ENCODE peak calls at places on chromosome 16, in five cellular contexts. One of them, this sample, is unnamed.
A peak's percentile ranks its signal among the peaks of the same experiment; 100 is the strongest.

GRCh38 chr16:86261379-86261778 is 248.9 kb upstream of the FOXF1 start:
- DNase-seq in aorta: no peak
- DNase-seq in GM23338: no peak
- DNase-seq in MM.1S: peak; percentile 10
- DNase-seq in stomach: no peak
- DNase-seq in this sample: no peak

GRCh38 chr16:30183961-30184429 is 593 bp downstream of the CORO1A start:
- DNase-seq in aorta: peak; percentile 77
- DNase-seq in GM23338: peak; percentile 16
- DNase-seq in MM.1S: peak; percentile 83
- DNase-seq in stomach: peak; percentile 53
- DNase-seq in this sample: peak; percentile 14

GRCh38 chr16:87702325-87702811 is 63.4 kb downstream of the KLHDC4 start:
- DNase-seq in aorta: no peak
- DNase-seq in GM23338: peak; percentile 83
- DNase-seq in MM.1S: no peak
- DNase-seq in stomach: no peak
- DNase-seq in this sample: no peak

GRCh38 chr16:12826559-12826958 is 22.9 kb upstream of the CPPED1 start:
- DNase-seq in aorta: no peak
- DNase-seq in GM23338: no peak
- DNase-seq in MM.1S: no peak
- DNase-seq in stomach: no peak
- DNase-seq in this sample: no peak

GRCh38 chr16:14186007-14186953 is 115.2 kb downstream of the MRTFB start:
- DNase-seq in aorta: peak; percentile 81
- DNase-seq in GM23338: peak; percentile 71
- DNase-seq in MM.1S: no peak
- DNase-seq in stomach: no peak
- DNase-seq in this sample: no peak

GRCh38 chr16:8686031-8686621 is 11.7 kb downstream of the ABAT start:
- DNase-seq in aorta: no peak
- DNase-seq in GM23338: no peak
- DNase-seq in MM.1S: no peak
- DNase-seq in stomach: peak; percentile 40
- DNase-seq in this sample: no peak

GRCh38 chr16:11401161-11402050 is 56.1 kb downstream of the RMI2 start:
- DNase-seq in aorta: peak; percentile 71
- DNase-seq in GM23338: no peak
- DNase-seq in MM.1S: no peak
- DNase-seq in stomach: peak; percentile 95
- DNase-seq in this sample: peak; percentile 94

GRCh38 chr16:89022051-89022836 is 45.2 kb upstream of the CBFA2T3 start:
- DNase-seq in aorta: peak; percentile 47
- DNase-seq in GM23338: no peak
- DNase-seq in MM.1S: no peak
- DNase-seq in stomach: no peak
- DNase-seq in this sample: no peak

GRCh38 chr16:74984670-74985411 is at the start of gene WDR59:
- DNase-seq in aorta: peak; percentile 99
- DNase-seq in GM23338: peak; percentile 100
- DNase-seq in MM.1S: peak; percentile 98
- DNase-seq in stomach: peak; percentile 100
- DNase-seq in this sample: peak; percentile 100

GRCh38 chr16:10245002-10245401 is 62.8 kb upstream of the GRIN2A start:
- DNase-seq in aorta: no peak
- DNase-seq in GM23338: no peak
- DNase-seq in MM.1S: no peak
- DNase-seq in stomach: no peak
- DNase-seq in this sample: no peak

GRCh38 chr16:75861981-75862380 is 135.7 kb upstream of the CPHXL start:
- DNase-seq in aorta: no peak
- DNase-seq in GM23338: no peak
- DNase-seq in MM.1S: no peak
- DNase-seq in stomach: no peak
- DNase-seq in this sample: no peak

GRCh38 chr16:28324235-28324886 is 32.0 kb downstream of the SBK1 start:
- DNase-seq in aorta: peak; percentile 45
- DNase-seq in GM23338: no peak
- DNase-seq in MM.1S: no peak
- DNase-seq in stomach: peak; percentile 25
- DNase-seq in this sample: no peak

GRCh38 chr16:813204-813915 is 12.8 kb upstream of the GNG13 start:
- DNase-seq in aorta: no peak
- DNase-seq in GM23338: peak; percentile 87
- DNase-seq in MM.1S: no peak
- DNase-seq in stomach: no peak
- DNase-seq in this sample: peak; percentile 62

GRCh38 chr16:20897253-20897896 is 2.8 kb downstream of the DCUN1D3 start:
- DNase-seq in aorta: no peak
- DNase-seq in GM23338: no peak
- DNase-seq in MM.1S: no peak
- DNase-seq in stomach: no peak
- DNase-seq in this sample: peak; percentile 68

GRCh38 chr16:52090080-52090479 is 456.9 kb downstream of the TOX3 start:
- DNase-seq in aorta: no peak
- DNase-seq in GM23338: no peak
- DNase-seq in MM.1S: no peak
- DNase-seq in stomach: no peak
- DNase-seq in this sample: no peak

GRCh38 chr16:69329369-69330285 is 761 bp downstream of the PDF start:
- DNase-seq in aorta: peak; percentile 82
- DNase-seq in GM23338: peak; percentile 45
- DNase-seq in MM.1S: peak; percentile 59
- DNase-seq in stomach: no peak
- DNase-seq in this sample: peak; percentile 45

GRCh38 chr16:31452631-31453106 is 6.6 kb upstream of the ARMC5 start:
- DNase-seq in aorta: no peak
- DNase-seq in GM23338: peak; percentile 42
- DNase-seq in MM.1S: no peak
- DNase-seq in stomach: no peak
- DNase-seq in this sample: peak; percentile 42

GRCh38 chr16:11252482-11252931 is 3.5 kb downstream of the SOCS1 start:
- DNase-seq in aorta: no peak
- DNase-seq in GM23338: no peak
- DNase-seq in MM.1S: no peak
- DNase-seq in stomach: no peak
- DNase-seq in this sample: no peak

DNA sequence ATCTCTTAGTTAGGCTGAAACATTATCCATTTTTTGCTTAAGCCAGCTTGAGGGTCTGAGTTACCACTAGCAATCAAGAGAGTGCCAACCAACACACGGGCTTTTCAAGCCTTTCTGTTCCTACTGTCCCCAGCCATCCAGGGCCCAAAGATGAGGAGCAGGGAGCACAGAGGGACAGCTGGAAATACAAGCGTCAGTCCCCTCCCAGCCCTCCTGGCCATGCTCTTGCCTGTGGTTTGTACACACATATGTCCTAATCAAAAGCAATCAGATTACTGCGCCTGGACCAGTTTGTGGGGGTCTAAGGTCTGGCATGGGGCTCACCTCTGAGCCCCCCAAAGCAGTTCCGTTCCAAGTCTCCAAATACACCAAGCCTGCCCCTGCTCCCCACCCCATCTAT is 3.5 kb downstream of the CORO7 start:
- DNase-seq in aorta: no peak
- DNase-seq in GM23338: no peak
- DNase-seq in MM.1S: no peak
- DNase-seq in stomach: no peak
- DNase-seq in this sample: no peak
- H3K4me1 ChIP-seq in aorta: no peaks in the 10 kb centered on the region
- H3K4me1 ChIP-seq in GM23338: peaks cover 5% of the 10 kb centered on the region
- H3K4me1 ChIP-seq in MM.1S: no peaks in the 10 kb centered on the region
- H3K4me1 ChIP-seq in stomach: peaks cover 45% of the 10 kb centered on the region
- H3K4me1 ChIP-seq in this sample: peaks cover 7% of the 10 kb centered on the region

DNA sequence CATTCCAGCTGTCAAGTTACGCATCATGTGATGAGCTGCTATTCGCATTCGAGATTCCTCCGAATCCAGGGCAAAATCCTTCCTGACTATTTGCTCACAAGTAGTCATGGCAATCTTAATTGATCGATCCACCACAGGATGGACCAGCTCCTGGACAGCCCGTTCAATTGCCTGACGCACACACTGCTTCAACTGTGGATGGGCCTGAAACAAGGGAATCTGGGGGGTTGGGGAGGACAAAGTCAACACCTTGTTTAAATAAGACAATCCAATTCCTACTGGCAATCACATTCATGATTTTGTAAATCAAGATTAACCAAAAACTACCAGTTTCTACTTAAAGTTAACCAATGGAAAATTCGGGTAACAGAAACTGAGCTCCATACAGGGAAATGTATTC is 28.4 kb downstream of the SETD6 start:
- DNase-seq in aorta: no peak
- DNase-seq in GM23338: no peak
- DNase-seq in MM.1S: no peak
- DNase-seq in stomach: no peak
- DNase-seq in this sample: no peak
- H3K36me3 ChIP-seq in aorta: peaks cover 14% of the 10 kb centered on the region
- H3K36me3 ChIP-seq in GM23338: peaks cover 78% of the 10 kb centered on the region
- H3K36me3 ChIP-seq in MM.1S: peaks cover 50% of the 10 kb centered on the region
- H3K36me3 ChIP-seq in stomach: peaks cover 98% of the 10 kb centered on the region
- H3K36me3 ChIP-seq in this sample: no peaks in the 10 kb centered on the region

DNA sequence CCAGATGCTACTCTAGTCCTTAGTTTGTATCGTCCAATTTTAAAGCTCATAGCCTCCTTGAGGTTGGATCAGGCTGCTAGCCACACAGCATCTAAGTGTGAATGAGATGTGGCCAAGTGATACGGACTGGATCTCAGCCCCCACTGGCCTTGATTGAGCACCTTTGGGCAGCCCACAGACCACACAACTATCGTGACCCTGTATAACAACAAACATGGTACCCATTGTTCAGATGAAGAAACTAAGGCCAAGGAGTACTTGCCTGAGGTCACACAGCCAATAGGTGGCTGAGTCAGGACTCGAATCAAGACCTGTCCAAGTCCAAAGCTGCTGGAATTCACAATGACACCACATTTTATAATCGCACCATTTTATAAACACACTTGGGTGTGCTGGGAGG is 73.0 kb upstream of the IRX3 start:
- DNase-seq in aorta: peak; percentile 20
- DNase-seq in GM23338: no peak
- DNase-seq in MM.1S: no peak
- DNase-seq in stomach: no peak
- DNase-seq in this sample: no peak
- H3K4me3 ChIP-seq in aorta: no peak overlapping the region
- H3K4me3 ChIP-seq in GM23338: no peak overlapping the region
- H3K4me3 ChIP-seq in MM.1S: no peak overlapping the region
- H3K4me3 ChIP-seq in stomach: no peak overlapping the region
- H3K4me3 ChIP-seq in this sample: no peak overlapping the region

GRCh38 chr16:59192551-59193199 is 458.6 kb upstream of the GOT2 start:
- DNase-seq in aorta: no peak
- DNase-seq in GM23338: peak; percentile 91
- DNase-seq in MM.1S: peak; percentile 59
- DNase-seq in stomach: no peak
- DNase-seq in this sample: peak; percentile 20
- H3K4me1 ChIP-seq in aorta: no peaks in the 10 kb centered on the region
- H3K4me1 ChIP-seq in GM23338: no peaks in the 10 kb centered on the region
- H3K4me1 ChIP-seq in MM.1S: no peaks in the 10 kb centered on the region
- H3K4me1 ChIP-seq in stomach: no peaks in the 10 kb centered on the region
- H3K4me1 ChIP-seq in this sample: no peaks in the 10 kb centered on the region

GRCh38 chr16:56825821-56826220 is 39.2 kb upstream of the SLC12A3 start:
- DNase-seq in aorta: no peak
- DNase-seq in GM23338: no peak
- DNase-seq in MM.1S: no peak
- DNase-seq in stomach: no peak
- DNase-seq in this sample: no peak

GRCh38 chr16:56817938-56818337 is 47.1 kb upstream of the SLC12A3 start:
- DNase-seq in aorta: no peak
- DNase-seq in GM23338: no peak
- DNase-seq in MM.1S: no peak
- DNase-seq in stomach: no peak
- DNase-seq in this sample: no peak

GRCh38 chr16:56824804-56825203 is 40.2 kb upstream of the SLC12A3 start:
- DNase-seq in aorta: no peak
- DNase-seq in GM23338: no peak
- DNase-seq in MM.1S: no peak
- DNase-seq in stomach: no peak
- DNase-seq in this sample: no peak

GRCh38 chr16:56824335-56824734 is 40.7 kb upstream of the SLC12A3 start:
- DNase-seq in aorta: no peak
- DNase-seq in GM23338: peak; percentile 23
- DNase-seq in MM.1S: peak; percentile 18
- DNase-seq in stomach: peak; percentile 29
- DNase-seq in this sample: peak; percentile 53

GRCh38 chr16:56822966-56823739 is 41.9 kb upstream of the SLC12A3 start:
- DNase-seq in aorta: no peak
- DNase-seq in GM23338: peak; percentile 32
- DNase-seq in MM.1S: no peak
- DNase-seq in stomach: no peak
- DNase-seq in this sample: no peak
- H3K36me3 ChIP-seq in aorta: peaks cover 6% of the 10 kb centered on the region
- H3K36me3 ChIP-seq in GM23338: peaks cover 15% of the 10 kb centered on the region
- H3K36me3 ChIP-seq in MM.1S: no peaks in the 10 kb centered on the region
- H3K36me3 ChIP-seq in stomach: peaks cover 73% of the 10 kb centered on the region
- H3K36me3 ChIP-seq in this sample: no peaks in the 10 kb centered on the region

GRCh38 chr16:21990381-21990944 is 10.5 kb downstream of the PDZD9 start:
- DNase-seq in aorta: no peak
- DNase-seq in GM23338: no peak
- DNase-seq in MM.1S: no peak
- DNase-seq in stomach: no peak
- DNase-seq in this sample: no peak
- H3K4me3 ChIP-seq in aorta: no peak overlapping the region
- H3K4me3 ChIP-seq in GM23338: no peak overlapping the region
- H3K4me3 ChIP-seq in MM.1S: no peak overlapping the region
- H3K4me3 ChIP-seq in stomach: no peak overlapping the region
- H3K4me3 ChIP-seq in this sample: no peak overlapping the region

DNA sequence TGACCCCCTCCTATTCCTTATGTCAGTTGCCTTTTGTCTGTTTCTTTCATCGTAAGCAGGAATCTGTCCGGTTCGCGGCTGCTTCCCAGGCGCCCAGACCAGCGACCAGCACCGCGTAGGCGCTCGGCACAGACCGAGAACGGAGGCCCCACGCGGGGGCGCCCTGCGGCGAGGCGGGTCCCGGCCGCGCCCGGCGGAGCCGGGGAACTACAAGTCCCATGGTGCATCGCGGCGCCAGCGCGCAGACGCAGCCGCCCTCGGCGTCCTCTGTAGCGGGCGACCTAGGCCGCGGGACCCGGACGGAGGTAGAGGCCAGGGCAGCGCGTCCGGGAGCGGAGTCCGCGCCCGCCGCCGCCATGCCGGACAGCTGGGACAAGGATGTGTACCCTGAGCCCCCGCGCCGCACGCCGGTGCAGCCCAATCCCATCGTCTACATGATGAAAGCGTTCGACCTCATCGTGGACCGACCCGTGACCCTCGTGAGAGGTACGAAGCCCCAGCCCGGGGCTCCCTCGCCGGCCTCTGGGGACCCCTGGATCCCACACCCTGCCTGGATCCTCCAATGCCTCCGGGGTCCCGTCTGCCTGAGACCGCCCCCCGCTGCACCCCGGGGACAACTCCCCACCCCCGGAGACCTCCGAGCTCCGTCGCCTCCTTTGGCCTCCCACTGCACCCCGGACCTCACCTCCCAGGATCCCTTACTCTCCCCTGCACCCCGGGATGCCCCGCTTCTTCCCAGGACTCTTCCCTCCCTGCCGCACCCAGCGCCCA is at the start of gene NDUFB10:
- DNase-seq in aorta: peak; percentile 99
- DNase-seq in GM23338: peak; percentile 92
- DNase-seq in MM.1S: peak; percentile 92
- DNase-seq in stomach: peak; percentile 96
- DNase-seq in this sample: peak; percentile 95
- H3K4me1 ChIP-seq in aorta: no peaks in the 10 kb centered on the region
- H3K4me1 ChIP-seq in GM23338: peaks cover 33% of the 10 kb centered on the region
- H3K4me1 ChIP-seq in MM.1S: peaks cover 15% of the 10 kb centered on the region
- H3K4me1 ChIP-seq in stomach: peaks cover 47% of the 10 kb centered on the region
- H3K4me1 ChIP-seq in this sample: peaks cover 21% of the 10 kb centered on the region

This sample was measured in adrenal gland.